ENCODE peak calls at places on chromosome 10, in four cellular contexts. V, Q, H and E are unnamed samples.

GRCh38 chr10:103693070-103693811 is 162.1 kb downstream of the SH3PXD2A start:
- DNase-seq in V (peak; percentile 29), Q (no peak), H (peak; percentile 60), E (peak; percentile 57)

GRCh38 chr10:52858722-52859121 is 86.1 kb upstream of the MBL2 start:
- DNase-seq in V (no peak), Q (no peak), H (no peak), E (no peak)

GRCh38 chr10:73892314-73893080 is 18.1 kb upstream of the CAMK2G start:
- DNase-seq in V (peak; percentile 80), Q (no peak), H (no peak), E (no peak)

GRCh38 chr10:106992064-106992463 is 172.4 kb downstream of the SORCS1 start:
- DNase-seq in V (no peak), Q (no peak), H (no peak), E (no peak)

GRCh38 chr10:26714816-26715487 is 17.5 kb downstream of the PDSS1 start:
- DNase-seq in V (no peak), Q (no peak), H (no peak), E (no peak)

GRCh38 chr10:18735711-18736110 is 76.5 kb downstream of the ARL5B start:
- DNase-seq in V (no peak), Q (no peak), H (no peak), E (no peak)

GRCh38 chr10:69734797-69735468 is 66.8 kb upstream of the COL13A1 start:
- DNase-seq in V (peak; percentile 67), Q (no peak), H (no peak), E (no peak)

GRCh38 chr10:18216482-18216881 is 76.3 kb downstream of the CACNB2 start:
- DNase-seq in V (peak; percentile 28), Q (peak; percentile 20), H (no peak), E (peak; percentile 48)

GRCh38 chr10:103818110-103818509 is 37.3 kb downstream of the SH3PXD2A start:
- DNase-seq in V (peak; percentile 29), Q (no peak), H (no peak), E (no peak)

GRCh38 chr10:50367732-50368131 is 116.4 kb upstream of the ASAH2 start:
- DNase-seq in V (peak; percentile 32), Q (peak; percentile 33), H (peak; percentile 64), E (no peak)

GRCh38 chr10:102394079-102394800 is 1.3 kb upstream of the NFKB2 start:
- DNase-seq in V (peak; percentile 86), Q (peak; percentile 92), H (peak; percentile 96), E (peak; percentile 92)

GRCh38 chr10:95352684-95353083 is 61.9 kb upstream of the PDLIM1 start:
- DNase-seq in V (no peak), Q (no peak), H (no peak), E (no peak)

GRCh38 chr10:29471483-29471859 is 163.3 kb downstream of the SVIL start:
- DNase-seq in V (peak; percentile 90), Q (no peak), H (no peak), E (no peak)

GRCh38 chr10:12980080-12980656 is 21.3 kb downstream of the CCDC3 start:
- DNase-seq in V (no peak), Q (peak; percentile 82), H (no peak), E (peak; percentile 97)

GRCh38 chr10:44902838-44903545 is 8.1 kb upstream of the TMEM72 start:
- DNase-seq in V (no peak), Q (no peak), H (no peak), E (no peak)

GRCh38 chr10:58475322-58476277 is 37.1 kb upstream of the BICC1 start:
- DNase-seq in V (peak; percentile 87), Q (no peak), H (no peak), E (no peak)

GRCh38 chr10:86349474-86349873 is 17.1 kb downstream of the GRID1 start:
- DNase-seq in V (no peak), Q (peak; percentile 70), H (peak; percentile 90), E (peak; percentile 68)

GRCh38 chr10:31927597-31928530 is 767 bp downstream of the ARHGAP12 start:
- DNase-seq in V (peak; percentile 57), Q (peak; percentile 84), H (peak; percentile 88), E (peak; percentile 83)

GRCh38 chr10:110388682-110389052 is 83.9 kb upstream of the SMNDC1 start:
- DNase-seq in V (no peak), Q (no peak), H (peak; percentile 71), E (peak; percentile 58)

GRCh38 chr10:5043716-5044115 is 40.1 kb upstream of the AKR1C2 start:
- DNase-seq in V (no peak), Q (no peak), H (no peak), E (no peak)

GRCh38 chr10:266974-267425 is 131.7 kb downstream of the ZMYND11 start:
- DNase-seq in V (peak; percentile 46), Q (peak; percentile 43), H (no peak), E (no peak)

GRCh38 chr10:72068901-72069446 is 19.4 kb downstream of the SPOCK2 start:
- DNase-seq in V (no peak), Q (peak; percentile 80), H (no peak), E (no peak)

GRCh38 chr10:88205842-88206446 is 342.5 kb downstream of the PTEN start:
- DNase-seq in V (peak; percentile 16), Q (no peak), H (no peak), E (no peak)

GRCh38 chr10:70887804-70888800 is at the start of gene PCBD1:
- DNase-seq in V (peak; percentile 75), Q (peak; percentile 88), H (peak; percentile 89), E (peak; percentile 93)
- H3K9ac ChIP-seq in V (peak within 1 kb of the TSS; percentile 61), Q (peak within 1 kb of the TSS; percentile 63), H (peak within 1 kb of the TSS; percentile 64), E (peak within 1 kb of the TSS; percentile 77)

GRCh38 chr10:17007836-17008235 is 121.8 kb downstream of the CUBN start:
- DNase-seq in V (no peak), Q (no peak), H (peak; percentile 11), E (no peak)
- H3K27ac ChIP-seq in V (peak overlapping the region; percentile 93), Q (peak overlapping the region; percentile 17), H (peak overlapping the region; percentile 98), E (no peak overlapping the region)

DNA sequence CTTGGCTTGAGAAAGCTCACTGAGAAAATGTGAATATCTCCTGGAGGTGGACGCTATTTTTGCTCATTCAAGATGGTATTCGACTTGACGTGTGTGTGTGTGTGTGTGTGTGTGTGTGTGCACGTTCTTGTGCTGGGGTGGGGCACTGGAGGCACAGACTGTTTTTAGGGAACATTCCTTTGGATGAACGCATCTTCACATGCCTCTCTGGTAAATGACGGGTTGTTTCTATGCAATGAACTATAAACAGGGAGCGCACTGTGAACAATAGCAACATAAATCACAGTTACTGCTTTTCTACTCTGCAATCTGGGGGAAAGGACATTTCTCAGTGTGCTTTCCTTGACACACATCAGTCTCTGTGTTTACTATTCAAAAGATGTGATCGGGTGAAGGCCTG is 120.0 kb upstream of the PITRM1 start:
- DNase-seq in V (no peak), Q (no peak), H (no peak), E (no peak)
- H3K9ac ChIP-seq in V (no peak overlapping the region), Q (no peak overlapping the region), H (no peak overlapping the region), E (no peak overlapping the region)

DNA sequence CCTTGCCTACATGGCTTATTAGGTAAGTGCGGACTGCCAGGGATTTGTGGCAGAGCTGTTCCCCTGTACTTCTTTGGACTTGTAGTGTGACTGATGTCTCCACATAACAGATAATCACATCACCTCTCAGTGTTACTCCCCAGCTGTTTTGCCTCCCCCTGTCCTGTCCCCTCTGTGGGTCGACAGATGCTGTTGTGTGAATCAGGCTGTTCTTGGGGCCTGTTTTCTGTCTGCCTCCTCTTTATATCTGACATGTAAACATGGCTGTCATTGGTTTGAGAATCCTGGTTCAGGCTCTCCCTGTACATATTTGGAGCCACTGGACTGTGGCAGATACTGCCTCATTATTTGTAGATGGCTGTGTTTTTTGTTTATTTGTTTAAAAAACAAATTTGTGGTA is 22.7 kb downstream of the CCNY start:
- DNase-seq in V (no peak), Q (peak; percentile 76), H (no peak), E (no peak)
- H3K27ac ChIP-seq in V (no peak overlapping the region), Q (no peak overlapping the region), H (no peak overlapping the region), E (no peak overlapping the region)

DNA sequence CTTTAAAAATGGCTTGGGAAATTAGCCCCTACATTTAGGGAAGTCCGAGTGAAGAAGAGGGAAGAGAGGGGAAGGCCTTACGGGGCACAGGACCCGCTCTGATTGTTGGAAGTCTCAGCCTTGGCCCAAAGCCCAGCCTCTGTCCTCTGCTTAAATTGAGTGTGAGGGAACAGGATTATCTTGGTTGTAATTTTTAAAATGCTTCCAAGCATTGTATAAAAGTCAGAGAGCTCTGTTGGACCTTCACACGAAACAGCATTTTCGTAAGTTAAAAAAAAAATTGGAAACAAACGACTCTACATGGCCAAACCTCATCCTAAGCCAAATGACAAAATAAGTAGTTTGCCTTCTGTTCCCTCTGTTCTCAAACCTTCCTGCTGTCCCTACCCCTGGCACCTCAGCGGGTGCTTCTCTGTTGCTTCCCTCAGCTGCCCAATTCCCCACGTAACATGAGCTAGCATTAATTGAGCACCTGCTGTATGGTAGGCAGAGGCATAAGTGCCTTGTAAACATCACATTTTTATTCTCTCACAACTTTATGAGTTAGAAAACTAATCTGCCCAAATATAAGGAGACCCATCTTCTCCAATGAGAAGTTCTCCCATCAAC is 83.0 kb downstream of the FRMD4A start:
- DNase-seq in V (peak; percentile 21), Q (no peak), H (no peak), E (no peak)
- H3K9ac ChIP-seq in V (no peak overlapping the region), Q (no peak overlapping the region), H (no peak overlapping the region), E (no peak overlapping the region)

GRCh38 chr10:131902691-131903090 is 1.9 kb downstream of the PPP2R2D start:
- DNase-seq in V (no peak), Q (no peak), H (peak; percentile 35), E (no peak)

GRCh38 chr10:131900350-131901152 is at the start of gene PPP2R2D:
- DNase-seq in V (peak; percentile 84), Q (peak; percentile 99), H (peak; percentile 98), E (peak; percentile 98)

GRCh38 chr10:131899695-131900349 is 986 bp upstream of the PPP2R2D start:
- DNase-seq in V (no peak), Q (peak; percentile 68), H (peak; percentile 61), E (peak; percentile 55)

GRCh38 chr10:131901181-131901829 is 497 bp downstream of the PPP2R2D start:
- DNase-seq in V (peak; percentile 20), Q (peak; percentile 71), H (peak; percentile 75), E (peak; percentile 81)

DNA sequence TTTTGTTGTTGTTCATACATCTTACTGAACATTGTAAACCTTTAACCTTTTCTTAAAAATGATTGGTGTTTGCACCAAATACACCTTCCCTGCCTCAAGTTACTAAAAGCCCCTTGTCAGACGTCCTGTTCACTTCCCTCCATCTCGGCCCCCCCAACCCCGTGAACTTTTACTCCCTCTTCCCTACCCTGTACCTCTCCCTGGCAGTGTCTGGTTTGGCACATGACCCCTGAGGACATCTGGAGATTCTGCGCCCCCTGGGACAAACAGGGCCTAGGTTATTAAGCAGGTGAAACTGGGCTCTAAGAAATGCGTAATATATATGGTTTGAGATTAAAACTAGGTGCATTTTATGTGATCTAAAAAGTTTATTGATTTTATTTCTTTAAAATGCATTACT is 1.4 kb downstream of the PPP2R2D start:
- DNase-seq in V (no peak), Q (no peak), H (peak; percentile 46), E (no peak)
- H3K27ac ChIP-seq in V (no peak overlapping the region), Q (peak overlapping the region; percentile 54), H (no peak overlapping the region), E (peak overlapping the region; percentile 34)

GRCh38 chr10:132248455-132249231 is 59.1 kb downstream of the STK32C start:
- DNase-seq in V (no peak), Q (peak; percentile 95), H (peak; percentile 90), E (peak; percentile 82)
- H3K9ac ChIP-seq in V (no peak overlapping the region), Q (no peak overlapping the region), H (no peak overlapping the region), E (peak overlapping the region; percentile 33)

GRCh38 chr10:43398939-43399871 is 9.8 kb downstream of the HNRNPF start:
- DNase-seq in V (peak; percentile 77), Q (no peak), H (no peak), E (peak; percentile 60)
- H3K27ac ChIP-seq in V (peak overlapping the region; percentile 90), Q (peak overlapping the region; percentile 76), H (no peak overlapping the region), E (peak overlapping the region; percentile 87)

GRCh38 chr10:24202181-24202570 is 6.8 kb upstream of the KIAA1217 start:
- DNase-seq in V (no peak), Q (no peak), H (peak; percentile 82), E (no peak)
- H3K9ac ChIP-seq in V (no peak overlapping the region), Q (no peak overlapping the region), H (no peak overlapping the region), E (no peak overlapping the region)